ENCODE peak calls at places on chromosomes 12 and 14, in eight cellular contexts. F is brain microvascular endothelial cell, A is ascending aorta, T is uterus, S is astrocyte, I is ovary, N is sigmoid colon, J is PC-9. W is an unnamed sample. For H3K27me3, the result is how much of the 10 kb centered on the place peaks cover.

GRCh38 chr12:97425802-97426484 is 36.7 kb upstream of the RMST start:
- DNase-seq in F (no peak), A (no peak), T (no peak), S (no peak), I (no peak), N (no peak), J (no peak), W (no peak)

GRCh38 chr12:39464976-39465375 is 22.1 kb upstream of the KIF21A start:
- DNase-seq in F (no peak), A (no peak), T (no peak), S (no peak), I (no peak), N (no peak), J (no peak), W (no peak)

GRCh38 chr14:96806836-96807235 is 9.7 kb downstream of the VRK1 start:
- DNase-seq in F (no peak), A (no peak), T (no peak), S (no peak), I (no peak), N (no peak), J (no peak), W (no peak)

GRCh38 chr12:54421873-54422250 is 2.8 kb upstream of the ITGA5 start:
- DNase-seq in F (no peak), A (peak), T (no peak), S (no peak), I (no peak), N (peak), J (peak), W (no peak)

GRCh38 chr14:70881549-70882174 is 25.6 kb upstream of the PCNX1 start:
- DNase-seq in F (no peak), A (no peak), T (no peak), S (no peak), I (no peak), N (no peak), J (no peak), W (peak)

GRCh38 chr12:30874455-30875313 is 51.9 kb upstream of the TSPAN11 start:
- DNase-seq in F (no peak), A (no peak), T (no peak), S (no peak), I (no peak), N (no peak), J (no peak), W (no peak)

GRCh38 chr14:90965765-90966164 is 94.7 kb downstream of the RPS6KA5 start:
- DNase-seq in F (no peak), A (no peak), T (no peak), S (no peak), I (no peak), N (no peak), J (no peak), W (no peak)

GRCh38 chr14:104782086-104782822 is 13.3 kb downstream of the AKT1 start:
- DNase-seq in F (no peak), A (no peak), T (no peak), S (no peak), I (no peak), N (no peak), J (no peak), W (no peak)

GRCh38 chr14:24389266-24389855 is 9.4 kb upstream of the NYNRIN start:
- DNase-seq in F (peak), A (no peak), T (no peak), S (peak), I (no peak), N (no peak), J (no peak), W (no peak)

GRCh38 chr12:85363382-85364190 is 83.6 kb downstream of the ALX1 start:
- DNase-seq in F (peak), A (no peak), T (no peak), S (peak), I (no peak), N (no peak), J (no peak), W (no peak)

GRCh38 chr12:46354111-46354798 is 18.3 kb downstream of the SLC38A2 start:
- DNase-seq in F (no peak), A (no peak), T (no peak), S (no peak), I (no peak), N (no peak), J (no peak), W (no peak)

GRCh38 chr12:48957141-48958048 is at the start of gene ARF3:
- DNase-seq in F (peak), A (peak), T (peak), S (peak), I (peak), N (peak), J (peak), W (peak)
- TF ChIP-seq CTCF in F (no peak), A (no peak), T (no peak), S (no peak), I (no peak), N (no peak), J (no peak), W (no peak)

GRCh38 chr12:1628671-1629337 is at the start of gene WNT5B:
- DNase-seq in F (no peak), A (no peak), T (no peak), S (no peak), I (no peak), N (no peak), J (no peak), W (no peak)
- H3K4me3 ChIP-seq in F (peak), A (peak), T (peak), S (peak), I (peak), N (peak), J (peak), W (peak)

GRCh38 chr12:94536040-94536965 is 76.6 kb upstream of the CEP83 start:
- DNase-seq in F (no peak), A (no peak), T (no peak), S (no peak), I (no peak), N (no peak), J (no peak), W (no peak)

GRCh38 chr12:94535614-94535932 is 75.9 kb upstream of the CEP83 start:
- DNase-seq in F (no peak), A (no peak), T (no peak), S (no peak), I (no peak), N (no peak), J (no peak), W (no peak)

GRCh38 chr12:94531196-94531720 is 71.6 kb upstream of the CEP83 start:
- DNase-seq in F (no peak), A (no peak), T (no peak), S (no peak), I (no peak), N (no peak), J (no peak), W (no peak)

GRCh38 chr12:94534761-94535613 is 75.3 kb upstream of the CEP83 start:
- DNase-seq in F (no peak), A (no peak), T (no peak), S (no peak), I (no peak), N (no peak), J (no peak), W (no peak)

GRCh38 chr12:94534278-94534677 is 74.6 kb upstream of the CEP83 start:
- DNase-seq in F (no peak), A (no peak), T (no peak), S (no peak), I (no peak), N (no peak), J (no peak), W (no peak)
- H3K27me3 ChIP-seq in F (under half), A (under half), T (under half), S (under half), I (under half), N (under half), J (under half), W (under half)

GRCh38 chr14:35404496-35405303 is at the start of gene NFKBIA:
- DNase-seq in F (peak), A (peak), T (peak), S (peak), I (peak), N (peak), J (peak), W (peak)
- TF ChIP-seq CTCF in F (peak), A (no peak), T (peak), S (peak), I (peak), N (no peak), J (no peak), W (no peak)

DNA sequence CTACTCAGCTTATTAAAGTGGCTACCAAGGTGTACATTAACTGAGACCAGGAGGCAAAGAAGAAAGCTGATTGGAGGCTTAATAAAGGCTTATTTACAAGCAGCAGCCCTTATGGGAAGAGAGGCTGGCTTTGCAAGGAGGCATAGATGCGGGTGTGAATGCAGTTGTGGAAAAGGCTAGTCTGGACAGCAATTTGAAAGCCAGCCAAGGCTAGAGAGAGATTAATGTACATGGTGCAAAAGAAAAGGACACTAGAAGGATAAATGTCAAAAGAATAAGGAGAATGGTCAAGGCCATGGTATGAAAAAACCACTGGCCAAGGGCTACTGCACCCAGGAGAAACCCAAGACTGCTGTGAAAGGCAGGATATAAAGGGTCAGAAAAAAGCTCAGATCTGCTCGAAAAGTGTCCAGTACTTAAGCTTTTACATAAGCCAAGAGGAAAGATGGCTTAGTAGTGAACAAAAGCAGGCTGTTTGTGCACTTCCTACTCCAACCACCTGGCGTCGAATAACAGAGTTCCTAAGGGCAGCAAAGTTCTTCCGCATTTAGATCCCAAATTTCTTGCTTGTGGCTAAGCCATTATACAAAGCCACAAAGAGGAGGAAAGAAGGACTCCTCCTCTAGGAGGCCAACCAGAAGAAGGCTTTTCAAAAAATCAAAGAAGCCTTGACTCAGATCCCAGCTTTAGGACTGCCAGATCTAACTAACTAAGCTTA is 24.0 kb downstream of the KLRK1 start:
- DNase-seq in F (no peak), A (no peak), T (no peak), S (peak), I (no peak), N (no peak), J (no peak), W (no peak)
- H3K4me3 ChIP-seq in F (peak), A (peak), T (peak), S (peak), I (peak), N (peak), J (peak), W (no peak)

DNA sequence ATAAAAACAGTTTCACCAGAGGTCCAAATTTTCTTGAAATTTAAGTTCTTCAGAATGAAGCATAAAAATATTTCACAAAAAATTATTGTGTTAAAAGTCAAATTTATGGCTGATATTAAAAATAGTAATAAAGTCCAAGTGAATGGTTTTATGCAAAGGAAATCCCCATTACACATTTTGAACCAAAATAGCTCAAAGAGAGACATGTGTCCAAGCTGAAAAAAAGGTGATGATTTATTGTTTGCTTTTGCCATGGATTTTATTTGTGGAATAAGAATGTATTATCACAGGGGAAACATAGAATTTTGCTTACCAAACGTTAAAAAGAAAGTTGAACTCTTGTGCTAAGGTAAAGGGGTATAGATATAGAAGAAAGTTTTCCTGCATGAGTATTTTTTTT is 4.6 kb downstream of the FOXG1 start:
- DNase-seq in F (no peak), A (no peak), T (no peak), S (no peak), I (no peak), N (no peak), J (no peak), W (no peak)
- H3K27me3 ChIP-seq in F (under half), A (under half), T (under half), S (half or more), I (under half), N (half or more), J (under half), W (under half)

DNA sequence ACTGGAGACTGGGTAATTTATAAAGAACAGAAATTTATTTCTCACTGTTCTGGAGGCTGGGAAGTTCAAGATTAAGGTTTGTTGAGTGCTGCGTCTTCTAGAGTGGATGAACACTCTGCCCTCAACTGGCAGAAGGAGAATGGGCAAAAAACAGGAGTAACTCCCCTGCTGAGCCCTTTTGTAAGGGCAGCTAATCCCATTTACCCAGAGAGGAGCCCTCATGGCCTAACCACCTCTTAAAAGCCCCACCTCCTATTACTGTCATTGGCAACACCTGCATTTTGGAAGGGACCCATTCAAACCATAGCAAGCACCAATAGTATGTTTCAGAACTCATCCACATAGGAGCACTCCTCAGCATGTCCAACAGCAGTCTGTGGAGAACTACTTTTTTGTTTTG is 47.4 kb downstream of the BORCS5 start:
- DNase-seq in F (no peak), A (no peak), T (no peak), S (no peak), I (no peak), N (no peak), J (no peak), W (no peak)
- TF ChIP-seq CTCF in F (no peak), A (no peak), T (no peak), S (no peak), I (no peak), N (no peak), J (no peak), W (no peak)